ENCODE peak calls at places on chromosomes 3 and 15, in seven cellular contexts. V is Daoy, D is HFF-Myc, P is caudate nucleus, Y is left cardiac atrium, C is activated gamma-delta T cell treated with Interleukin-2 at 50 U/mL for 16 hours, X is AG04450. L is an unnamed sample.

GRCh38 chr3:55939287-55939686 is 452.2 kb upstream of the WNT5A start:
- DNase-seq in P (no peak), D (no peak), X (no peak), C (no peak), V (no peak), Y (no peak), L (no peak)

GRCh38 chr3:112894258-112894657 is 47.6 kb upstream of the CD200R1L start:
- DNase-seq in D (no peak), V (peak; percentile 88), X (peak; percentile 4), C (no peak), Y (no peak), P (no peak), L (peak; percentile 40)

GRCh38 chr3:34363871-34364270 is 565.4 kb downstream of the PDCD6IP start:
- DNase-seq in P (no peak), D (no peak), C (no peak), Y (no peak), V (no peak), X (no peak), L (no peak)

GRCh38 chr3:185582236-185582635 is 3.9 kb upstream of the SENP2 start:
- DNase-seq in P (no peak), D (no peak), Y (no peak), X (no peak), C (no peak), V (no peak), L (no peak)

GRCh38 chr3:25291524-25291923 is 136.5 kb upstream of the RARB start:
- DNase-seq in C (no peak), Y (no peak), V (no peak), D (no peak), P (no peak), X (no peak), L (no peak)

GRCh38 chr3:72745146-72745976 is 102.9 kb downstream of the SHQ1 start:
- DNase-seq in D (no peak), C (no peak), X (no peak), V (peak; percentile 56), P (no peak), Y (no peak), L (peak; percentile 45)

GRCh38 chr3:14377838-14378169 is 24.6 kb upstream of the SLC6A6 start:
- DNase-seq in Y (no peak), D (no peak), X (no peak), P (no peak), C (peak; percentile 53), V (no peak), L (no peak)

GRCh38 chr15:77870195-77871065 is 207.1 kb downstream of the TBC1D2B start:
- DNase-seq in D (no peak), C (peak; percentile 22), V (peak; percentile 72), P (no peak), X (peak; percentile 6), Y (peak; percentile 62), L (peak; percentile 33)

GRCh38 chr3:172569128-172570008 is 46.1 kb upstream of the TNFSF10 start:
- DNase-seq in X (no peak), P (no peak), D (no peak), C (no peak), V (no peak), Y (no peak), L (no peak)

GRCh38 chr3:101687142-101687931 is 819 bp upstream of the RPL24 start:
- DNase-seq in P (no peak), Y (no peak), X (no peak), V (peak; percentile 27), D (no peak), C (no peak), L (no peak)

GRCh38 chr15:71079208-71080044 is 35.8 kb upstream of the THSD4 start:
- DNase-seq in P (no peak), D (no peak), V (peak; percentile 91), C (no peak), Y (peak; percentile 51), X (no peak), L (peak; percentile 38)

GRCh38 chr3:34206996-34207395 is 408.6 kb downstream of the PDCD6IP start:
- DNase-seq in Y (no peak), P (no peak), X (no peak), D (no peak), V (no peak), C (no peak), L (no peak)

GRCh38 chr3:52437326-52438103 is 7.4 kb downstream of the SEMA3G start:
- DNase-seq in Y (no peak), V (no peak), X (no peak), C (no peak), P (no peak), D (no peak), L (no peak)

GRCh38 chr3:52299815-52300611 is 12.4 kb downstream of the GLYCTK start:
- DNase-seq in X (no peak), D (no peak), C (no peak), P (peak; percentile 9), V (peak; percentile 57), Y (peak; percentile 63), L (peak; percentile 26)

GRCh38 chr3:195172285-195172684 is 98.7 kb downstream of the XXYLT1 start:
- DNase-seq in Y (no peak), C (no peak), P (no peak), D (no peak), V (no peak), X (no peak), L (no peak)

GRCh38 chr3:35438101-35438500 is 201.2 kb upstream of the ARPP21 start:
- DNase-seq in P (no peak), D (no peak), Y (no peak), X (no peak), V (no peak), C (no peak), L (no peak)

L was measured in RCC 7860.